ENCODE peak calls at places on chromosomes 7 and 10, in nine cellular contexts. C is esophagus squamous epithelium, A is upper lobe of left lung, O is A549, M is adrenal gland, P is psoas muscle, G is prostate gland, F is uterus, L is GM23338. K is an unnamed sample.

GRCh38 chr10:114560144-114560543 is 97.9 kb downstream of the ABLIM1 start:
- DNase-seq in G (no peak), P (no peak), C (no peak), A (no peak), L (no peak), M (no peak), O (no peak), F (no peak), K (no peak)

GRCh38 chr7:108037748-108038147 is 34.8 kb upstream of the LAMB1 start:
- DNase-seq in L (no peak), M (no peak), A (no peak), C (no peak), F (no peak), O (no peak), G (no peak), P (no peak), K (no peak)

GRCh38 chr10:29140991-29141390 is 147.9 kb upstream of the LYZL1 start:
- DNase-seq in A (no peak), F (no peak), P (no peak), L (peak), C (no peak), O (peak), G (no peak), M (no peak), K (peak)

GRCh38 chr7:119896386-119896785 is 376.6 kb upstream of the KCND2 start:
- DNase-seq in O (no peak), A (no peak), M (no peak), C (no peak), G (no peak), L (no peak), F (no peak), P (no peak), K (no peak)

GRCh38 chr7:2521952-2522591 is 2.5 kb downstream of the LFNG start:
- DNase-seq in P (peak), F (no peak), G (no peak), L (no peak), A (peak), C (no peak), M (peak), O (peak), K (no peak)

GRCh38 chr7:55177068-55177530 is 158.3 kb downstream of the EGFR start:
- DNase-seq in M (no peak), L (no peak), F (no peak), C (no peak), G (no peak), A (no peak), O (no peak), P (no peak), K (no peak)

GRCh38 chr7:71488308-71488707 is 356.4 kb downstream of the GALNT17 start:
- DNase-seq in O (peak), L (no peak), G (no peak), P (no peak), A (no peak), F (no peak), M (no peak), C (no peak), K (no peak)

GRCh38 chr7:45982912-45983719 is 62.0 kb upstream of the IGFBP3 start:
- DNase-seq in A (no peak), L (no peak), M (no peak), F (no peak), P (no peak), C (no peak), G (no peak), O (no peak), K (no peak)

GRCh38 chr10:58291538-58292174 is 22.7 kb downstream of the CISD1 start:
- DNase-seq in C (no peak), O (peak), F (no peak), M (peak), G (peak), L (peak), A (peak), P (no peak), K (no peak)

GRCh38 chr10:74753295-74754211 is 72.8 kb upstream of the KAT6B start:
- DNase-seq in P (no peak), A (no peak), C (no peak), M (peak), O (no peak), G (peak), F (peak), L (peak), K (no peak)

GRCh38 chr10:120314426-120314825 is 142.6 kb upstream of the PLPP4 start:
- DNase-seq in L (no peak), F (no peak), C (no peak), P (no peak), A (no peak), O (no peak), G (no peak), M (no peak), K (no peak)

GRCh38 chr10:113273877-113274829 is 278.7 kb upstream of the HABP2 start:
- DNase-seq in C (no peak), G (no peak), L (no peak), M (no peak), A (no peak), F (peak), O (no peak), P (peak), K (no peak)

GRCh38 chr10:57917019-57917418 is 350.7 kb downstream of the IPMK start:
- DNase-seq in F (no peak), A (no peak), M (no peak), L (no peak), P (no peak), G (no peak), O (no peak), C (no peak), K (no peak)

GRCh38 chr10:95242581-95243317 is 48.1 kb downstream of the PDLIM1 start:
- DNase-seq in P (no peak), F (no peak), G (no peak), M (peak), A (peak), O (peak), C (no peak), L (peak), K (no peak)

GRCh38 chr7:2555121-2556052 is at the start of gene BRAT1:
- DNase-seq in C (peak), G (peak), L (peak), M (peak), O (peak), A (peak), F (peak), P (peak), K (peak)

GRCh38 chr10:97127960-97128850 is 57.6 kb downstream of the SLIT1 start:
- DNase-seq in C (no peak), A (no peak), F (no peak), O (no peak), P (no peak), G (no peak), M (no peak), L (no peak), K (no peak)

GRCh38 chr10:329361-330099 is 194.3 kb downstream of the ZMYND11 start:
- DNase-seq in O (peak), P (peak), L (peak), M (peak), G (peak), A (peak), F (peak), C (no peak), K (peak)

DNA sequence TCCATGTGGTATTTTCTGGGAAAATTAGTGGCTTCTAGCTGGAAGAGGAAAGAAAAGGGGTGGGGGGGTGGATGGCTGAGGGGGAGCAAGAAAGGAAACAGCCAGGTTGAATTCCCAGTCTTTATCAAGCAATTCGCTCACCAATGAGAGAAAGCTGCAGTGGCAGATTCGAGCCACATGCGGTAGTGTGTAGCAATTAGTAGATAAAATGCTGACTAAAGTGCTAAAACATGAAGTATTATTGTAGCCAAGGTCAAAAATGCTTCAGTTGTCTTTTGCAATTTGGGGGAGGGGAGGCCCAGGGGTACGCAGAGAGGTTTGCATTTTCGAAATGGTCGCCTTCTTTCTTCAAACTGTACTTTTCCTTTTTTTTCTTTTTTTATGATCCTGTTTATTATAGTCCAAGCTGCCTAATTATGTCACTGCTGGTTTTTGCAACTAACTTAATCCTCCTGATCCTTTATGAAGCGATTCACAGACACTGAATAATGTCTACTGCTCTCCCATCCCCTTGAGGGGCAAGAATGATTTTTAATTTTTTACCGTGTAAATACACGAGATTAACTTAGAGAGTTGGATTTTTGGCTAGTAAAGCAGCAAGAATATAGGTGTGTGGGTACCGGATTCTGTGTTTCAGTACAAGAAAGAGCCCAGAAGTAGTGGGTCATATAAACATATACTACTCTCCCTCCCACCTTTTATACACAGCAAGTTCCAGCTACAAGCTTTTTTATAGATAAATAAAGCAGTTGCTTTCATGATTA is 3.6 kb upstream of the ARID5B start:
- DNase-seq in A (peak), G (no peak), M (peak), L (peak), C (no peak), P (no peak), O (peak), F (peak), K (no peak)
- H3K4me3 ChIP-seq in A (peak), G (no peak), M (peak), L (peak), C (peak), P (peak), O (peak), F (peak), K (no peak)

GRCh38 chr7:81256991-81257390 is 338.1 kb upstream of the SEMA3C start:
- DNase-seq in M (no peak), G (no peak), C (no peak), O (peak), P (peak), A (no peak), F (no peak), L (peak), K (no peak)
- TF ChIP-seq CTCF in M (no peak), G (no peak), C (no peak), O (peak), P (peak), A (no peak), F (peak), L (peak), K (peak)

GRCh38 chr7:128939075-128939860 is 1.5 kb downstream of the IRF5 start:
- DNase-seq in P (no peak), L (no peak), O (no peak), F (no peak), G (no peak), M (no peak), A (peak), C (no peak), K (no peak)

GRCh38 chr7:128937271-128937646 is 468 bp upstream of the IRF5 start:
- DNase-seq in C (no peak), F (no peak), G (no peak), A (no peak), O (no peak), P (no peak), L (no peak), M (no peak), K (no peak)

GRCh38 chr7:128938524-128939074 is 872 bp downstream of the IRF5 start:
- DNase-seq in P (no peak), F (no peak), A (no peak), O (no peak), G (no peak), L (peak), C (no peak), M (no peak), K (no peak)

GRCh38 chr7:128936798-128937197 is 929 bp upstream of the IRF5 start:
- DNase-seq in M (no peak), O (no peak), L (no peak), F (no peak), G (no peak), C (no peak), A (no peak), P (no peak), K (no peak)

DNA sequence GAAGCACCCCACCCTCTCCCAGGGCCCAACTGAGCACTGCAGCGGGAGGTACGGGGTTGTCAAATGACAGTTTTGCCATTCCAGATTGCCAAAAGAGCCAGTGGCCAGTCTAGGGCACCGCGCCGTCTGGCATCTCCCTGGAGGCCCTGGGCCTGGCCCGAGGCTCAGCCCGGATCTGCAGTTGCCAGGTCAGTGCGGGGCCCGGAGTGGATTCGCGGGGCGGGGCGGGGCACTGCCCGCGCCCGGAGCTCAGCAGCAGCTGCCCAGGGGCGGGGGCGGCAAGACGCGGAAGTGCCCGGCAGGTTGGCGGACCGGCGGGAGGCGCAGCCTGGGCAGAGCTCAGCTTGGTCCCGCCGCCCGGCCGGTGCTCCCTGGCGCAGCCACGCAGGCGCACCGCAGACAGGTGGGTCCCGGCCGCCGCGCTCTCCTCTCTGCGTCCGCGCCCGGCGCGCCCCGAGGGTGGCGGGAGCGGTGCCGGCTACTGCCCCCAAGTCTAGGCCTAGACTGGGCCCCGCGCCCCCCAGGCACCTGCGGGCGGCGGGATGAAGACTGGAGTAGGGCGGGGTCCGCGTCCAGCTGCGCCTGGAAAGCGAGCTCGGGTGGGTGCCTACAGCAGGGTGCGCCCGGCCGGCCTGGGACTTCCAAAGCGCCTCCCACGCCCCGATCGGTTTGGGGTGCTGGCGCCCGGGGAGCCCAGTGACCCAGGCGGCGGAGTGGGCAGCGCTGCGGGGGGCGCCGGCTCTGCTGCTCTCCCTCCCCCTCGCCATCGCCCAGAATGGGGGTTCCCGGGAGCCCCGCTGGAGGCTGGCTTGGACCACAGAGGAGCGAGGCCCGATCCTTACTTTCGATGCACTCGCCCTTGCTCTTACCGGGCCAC is at the start of gene IRF5:
- DNase-seq in G (peak), C (no peak), O (peak), P (peak), L (peak), M (peak), A (peak), F (no peak), K (no peak)
- H3K27ac ChIP-seq in G (no peak), C (peak), O (peak), P (no peak), L (no peak), M (peak), A (peak), F (no peak), K (no peak)

GRCh38 chr10:13102002-13102794 is 2.2 kb downstream of the OPTN start:
- DNase-seq in F (no peak), M (peak), O (no peak), A (no peak), L (no peak), G (no peak), P (peak), C (no peak), K (no peak)
- H3K4me3 ChIP-seq in F (no peak), M (no peak), O (no peak), A (peak), L (no peak), G (no peak), P (peak), C (peak), K (peak)

GRCh38 chr7:92528188-92528957 is at the start of the genes PEX1 and RBM48:
- DNase-seq in G (peak), F (peak), P (peak), O (peak), M (peak), C (peak), A (peak), L (peak), K (peak)
- TF ChIP-seq CTCF in G (peak), F (peak), P (peak), O (peak), M (no peak), C (peak), A (peak), L (peak), K (peak)

DNA sequence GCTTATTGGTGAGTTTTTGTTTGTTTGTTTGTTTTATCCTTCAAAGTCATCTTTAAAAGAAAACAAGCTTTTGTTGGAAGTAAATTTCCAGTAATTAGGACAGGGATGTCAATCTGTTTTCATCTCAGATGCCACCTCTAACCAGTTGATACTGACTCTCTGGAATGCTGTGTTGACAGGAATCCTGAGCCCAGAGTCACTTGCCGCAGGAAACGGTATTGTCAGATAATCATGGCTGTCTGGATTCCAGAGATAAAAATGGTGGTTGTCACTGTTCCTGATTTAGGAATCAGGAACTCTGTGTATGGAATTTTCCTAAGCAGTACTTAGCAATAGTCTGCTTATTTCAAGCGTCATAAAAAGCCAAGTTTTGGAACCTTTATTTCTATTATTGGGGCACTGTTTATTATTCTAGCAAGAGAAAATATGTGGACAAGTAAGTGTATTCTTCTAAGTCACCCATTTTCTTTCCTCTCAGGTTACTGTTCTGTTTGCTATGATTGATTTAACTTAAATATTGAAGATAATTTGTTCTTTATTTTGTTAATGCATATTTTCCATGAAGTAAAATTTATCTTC is 39.2 kb downstream of the CDC123 start:
- DNase-seq in A (no peak), P (no peak), G (no peak), O (no peak), M (no peak), C (no peak), F (no peak), L (no peak), K (no peak)
- H3K27ac ChIP-seq in A (no peak), P (no peak), G (peak), O (no peak), M (no peak), C (peak), F (no peak), L (no peak), K (peak)

GRCh38 chr7:73703649-73703984 is 15.9 kb downstream of the STX1A start:
- DNase-seq in P (no peak), L (no peak), M (no peak), A (no peak), F (no peak), G (no peak), C (no peak), O (peak), K (no peak)
- H3K4me3 ChIP-seq in P (no peak), L (peak), M (no peak), A (peak), F (no peak), G (no peak), C (peak), O (peak), K (no peak)

GRCh38 chr10:50788951-50789904 is 49.5 kb downstream of the ASAH2B start:
- DNase-seq in A (no peak), G (no peak), M (no peak), P (no peak), F (no peak), C (no peak), O (peak), L (peak), K (peak)
- TF ChIP-seq CTCF in A (peak), G (no peak), M (peak), P (peak), F (no peak), C (no peak), O (peak), L (peak), K (peak)